ENCODE peak calls at places on chromosomes 12 and 14, in nine cellular contexts. S, X, Y, C, U, J, B, V and M are unnamed samples.

GRCh38 chr14:54211562-54212308 is 185.1 kb upstream of the CDKN3 start:
- DNase-seq in S (no peak), X (no peak), Y (no peak), C (no peak), U (no peak), J (no peak), B (no peak), V (no peak), M (no peak)

GRCh38 chr12:10171954-10172353 is at the start of gene OLR1:
- DNase-seq in S (no peak), X (no peak), Y (no peak), C (no peak), U (no peak), J (no peak), B (no peak), V (no peak), M (no peak)

GRCh38 chr12:16118586-16118985 is 158.9 kb downstream of the SLC15A5 start:
- DNase-seq in S (no peak), X (no peak), Y (no peak), C (no peak), U (no peak), J (no peak), B (no peak), V (no peak), M (no peak)

GRCh38 chr14:69376439-69376838 is 21.7 kb downstream of the ERH start:
- DNase-seq in S (no peak), X (no peak), Y (no peak), C (no peak), U (no peak), J (no peak), B (no peak), V (no peak), M (no peak)

GRCh38 chr12:106135075-106135474 is 3.7 kb downstream of the NUAK1 start:
- DNase-seq in S (no peak), X (no peak), Y (no peak), C (no peak), U (no peak), J (no peak), B (no peak), V (no peak), M (no peak)

GRCh38 chr14:51472881-51473280 is 178.8 kb upstream of the FRMD6 start:
- DNase-seq in S (no peak), X (no peak), Y (no peak), C (no peak), U (no peak), J (no peak), B (no peak), V (no peak), M (no peak)

GRCh38 chr12:15592934-15593333 is 196.3 kb downstream of the EPS8 start:
- DNase-seq in S (no peak), X (no peak), Y (no peak), C (no peak), U (no peak), J (no peak), B (no peak), V (no peak), M (no peak)

GRCh38 chr14:46651526-46652144 is at the start of gene RPL10L:
- DNase-seq in S (no peak), X (no peak), Y (no peak), C (no peak), U (no peak), J (no peak), B (no peak), V (no peak), M (no peak)

GRCh38 chr14:73339846-73340565 is 102.7 kb downstream of the PAPLN start:
- DNase-seq in S (no peak), X (no peak), Y (no peak), C (no peak), U (no peak), J (no peak), B (no peak), V (no peak), M (no peak)

GRCh38 chr12:92400006-92400405 is 254.4 kb upstream of the BTG1 start:
- DNase-seq in S (no peak), X (no peak), Y (no peak), C (no peak), U (no peak), J (no peak), B (no peak), V (no peak), M (no peak)

GRCh38 chr14:58844544-58844943 is 206.8 kb downstream of the DACT1 start:
- DNase-seq in S (no peak), X (no peak), Y (no peak), C (no peak), U (no peak), J (no peak), B (no peak), V (no peak), M (no peak)

GRCh38 chr14:74619672-74620131 is 7.7 kb upstream of the LTBP2 start:
- DNase-seq in S (no peak), X (peak; percentile 44), Y (no peak), C (peak; percentile 92), U (no peak), J (no peak), B (no peak), V (peak; percentile 68), M (no peak)

GRCh38 chr14:22623047-22623446 is 21.1 kb downstream of the OR6J1 start:
- DNase-seq in S (no peak), X (no peak), Y (no peak), C (no peak), U (no peak), J (no peak), B (no peak), V (no peak), M (no peak)

GRCh38 chr12:9392842-9393241 is 184.6 kb upstream of the PZP start:
- DNase-seq in S (no peak), X (no peak), Y (no peak), C (no peak), U (no peak), J (no peak), B (no peak), V (no peak), M (no peak)

GRCh38 chr12:130933269-130933995 is 20.3 kb upstream of the ADGRD1 start:
- DNase-seq in S (no peak), X (no peak), Y (no peak), C (no peak), U (no peak), J (no peak), B (no peak), V (peak; percentile 93), M (no peak)

GRCh38 chr14:85248881-85249635 is 280.9 kb upstream of the FLRT2 start:
- DNase-seq in S (no peak), X (no peak), Y (no peak), C (no peak), U (no peak), J (no peak), B (no peak), V (no peak), M (no peak)

GRCh38 chr12:24770851-24771250 is 178.1 kb downstream of the BCAT1 start:
- DNase-seq in S (no peak), X (no peak), Y (no peak), C (no peak), U (no peak), J (no peak), B (no peak), V (no peak), M (no peak)

GRCh38 chr12:124452576-124453391 is 114.6 kb downstream of the NCOR2 start:
- DNase-seq in S (no peak), X (no peak), Y (no peak), C (no peak), U (no peak), J (no peak), B (peak; percentile 61), V (no peak), M (no peak)

GRCh38 chr12:19120795-19121194 is 8.7 kb upstream of the PLEKHA5 start:
- DNase-seq in S (no peak), X (no peak), Y (no peak), C (no peak), U (no peak), J (no peak), B (no peak), V (no peak), M (no peak)

GRCh38 chr12:93127582-93128331 is 198.7 kb upstream of the EEA1 start:
- DNase-seq in S (no peak), X (peak; percentile 15), Y (no peak), C (peak; percentile 27), U (no peak), J (no peak), B (no peak), V (peak; percentile 73), M (peak; percentile 50)

GRCh38 chr14:31205681-31206535 is 1.7 kb downstream of the HECTD1 start:
- DNase-seq in S (no peak), X (no peak), Y (no peak), C (no peak), U (no peak), J (no peak), B (no peak), V (no peak), M (no peak)

GRCh38 chr12:53508534-53509199 is 1.4 kb upstream of the NPFF start:
- DNase-seq in S (peak; percentile 81), X (peak; percentile 88), Y (no peak), C (peak; percentile 86), U (peak; percentile 93), J (peak; percentile 68), B (peak; percentile 92), V (peak; percentile 88), M (no peak)

GRCh38 chr14:98462908-98463307 is 809.1 kb downstream of the BCL11B start:
- DNase-seq in S (no peak), X (no peak), Y (no peak), C (no peak), U (no peak), J (no peak), B (no peak), V (no peak), M (no peak)

GRCh38 chr14:60328588-60328987 is 79.6 kb downstream of the PPM1A start:
- DNase-seq in S (no peak), X (no peak), Y (no peak), C (no peak), U (no peak), J (no peak), B (no peak), V (no peak), M (no peak)

GRCh38 chr14:32426596-32427408 is 97.7 kb downstream of the AKAP6 start:
- DNase-seq in S (no peak), X (no peak), Y (no peak), C (no peak), U (no peak), J (no peak), B (no peak), V (no peak), M (no peak)

GRCh38 chr12:122310636-122311035 is 44.3 kb upstream of the VPS33A start:
- DNase-seq in S (no peak), X (no peak), Y (no peak), C (no peak), U (no peak), J (no peak), B (no peak), V (no peak), M (no peak)

GRCh38 chr14:105894125-105894977 is 368.0 kb downstream of the TMEM121 start:
- DNase-seq in S (no peak), X (no peak), Y (no peak), C (peak; percentile 4), U (no peak), J (no peak), B (peak; percentile 46), V (peak; percentile 44), M (no peak)

GRCh38 chr14:77230914-77231313 is 40.1 kb downstream of the NGB start:
- DNase-seq in S (no peak), X (no peak), Y (no peak), C (no peak), U (no peak), J (no peak), B (no peak), V (no peak), M (no peak)

GRCh38 chr12:47739297-47739696 is 14.0 kb upstream of the ENDOU start:
- DNase-seq in S (no peak), X (no peak), Y (no peak), C (no peak), U (no peak), J (no peak), B (no peak), V (no peak), M (no peak)

GRCh38 chr14:95327558-95328374 is 8.1 kb upstream of the CLMN start:
- DNase-seq in S (peak; percentile 77), X (no peak), Y (no peak), C (no peak), U (no peak), J (no peak), B (no peak), V (no peak), M (no peak)